ENCODE peak calls at places on chromosomes 1 and 21, in six cellular contexts. N is tibial nerve, P is Peyer's patch, R is heart left ventricle, Q is breast epithelium, W is HCT116. S is an unnamed sample.

GRCh38 chr1:176869577-176869976 is 294.9 kb downstream of the ASTN1 start:
- DNase-seq in N (no peak), P (no peak), R (no peak), Q (no peak), W (no peak), S (no peak)

GRCh38 chr1:33470495-33471012 is 1.9 kb upstream of the ZSCAN20 start:
- DNase-seq in N (peak), P (peak), R (peak), Q (peak), W (peak), S (peak)

GRCh38 chr21:45975017-45975595 is 6.5 kb upstream of the COL6A1 start:
- DNase-seq in N (no peak), P (no peak), R (peak), Q (no peak), W (peak), S (peak)

GRCh38 chr1:18927654-18928272 is 25.4 kb upstream of the ALDH4A1 start:
- DNase-seq in N (no peak), P (peak), R (no peak), Q (no peak), W (no peak), S (no peak)

GRCh38 chr1:87942165-87942564 is 613.5 kb downstream of the LMO4 start:
- DNase-seq in N (peak), P (no peak), R (no peak), Q (peak), W (no peak), S (no peak)

GRCh38 chr1:36306902-36307456 is 811 bp downstream of the SH3D21 start:
- DNase-seq in N (peak), P (peak), R (peak), Q (peak), W (peak), S (peak)

GRCh38 chr1:30511106-30511505 is 212.3 kb downstream of the MATN1 start:
- DNase-seq in N (no peak), P (no peak), R (no peak), Q (no peak), W (no peak), S (no peak)

GRCh38 chr1:53475661-53476060 is 16.5 kb downstream of the DMRTB1 start:
- DNase-seq in N (no peak), P (no peak), R (no peak), Q (no peak), W (no peak), S (no peak)

GRCh38 chr1:152408664-152409063 is 5.4 kb downstream of the CRNN start:
- DNase-seq in N (no peak), P (no peak), R (no peak), Q (no peak), W (no peak), S (no peak)

GRCh38 chr21:23152130-23152529 is 2153.9 kb downstream of the NCAM2 start:
- DNase-seq in N (no peak), P (no peak), R (no peak), Q (no peak), W (no peak), S (no peak)

DNA sequence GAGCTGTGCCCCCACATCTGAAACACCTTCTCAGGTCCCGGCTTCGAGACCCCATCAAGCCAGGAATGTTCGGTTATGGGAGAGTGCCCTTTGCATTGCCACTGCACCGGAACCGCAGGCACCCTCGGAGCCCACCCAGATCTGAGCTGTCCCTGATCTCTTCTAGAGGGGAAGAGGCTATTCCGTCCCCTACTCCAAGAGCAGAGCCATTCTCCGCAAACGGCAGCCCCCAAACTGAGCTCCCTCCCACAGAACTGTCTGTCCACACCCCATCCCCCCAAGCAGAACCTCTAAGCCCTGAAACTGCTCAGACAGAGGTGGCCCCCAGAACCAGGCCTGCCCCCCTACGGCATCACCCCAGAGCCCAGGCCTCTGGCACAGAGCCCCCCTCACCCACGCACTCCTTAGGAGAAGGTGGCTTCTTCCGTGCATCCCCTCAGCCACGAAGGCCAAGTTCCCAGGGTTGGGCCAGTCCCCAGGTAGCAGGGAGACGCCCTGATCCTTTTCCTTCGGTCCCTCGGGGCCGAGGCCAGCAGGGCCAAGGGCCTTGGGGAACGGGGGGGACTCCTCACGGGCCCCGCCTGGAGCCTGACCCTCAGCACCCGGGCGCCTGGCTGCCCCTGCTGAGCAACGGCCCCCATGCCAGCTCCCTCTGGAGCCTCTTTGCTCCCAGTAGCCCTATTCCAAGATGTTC is 4.3 kb downstream of the ADAMTSL4 start:
- DNase-seq in N (no peak), P (no peak), R (no peak), Q (no peak), W (no peak), S (no peak)
- H3K4me3 ChIP-seq in N (no peak), P (no peak), R (no peak), Q (no peak), W (no peak), S (no peak)

GRCh38 chr1:39407889-39408640 is 83.4 kb upstream of the BMP8A start:
- DNase-seq in N (no peak), P (no peak), R (no peak), Q (no peak), W (no peak), S (peak)
- TF ChIP-seq POLR2A in N (peak), P (peak), R (peak), Q (no peak), W (no peak), S (peak)

GRCh38 chr1:217275617-217276398 is 355.1 kb downstream of the GPATCH2 start:
- DNase-seq in N (no peak), P (no peak), R (no peak), Q (no peak), W (no peak), S (no peak)

GRCh38 chr1:217273866-217274265 is 357.0 kb downstream of the GPATCH2 start:
- DNase-seq in N (no peak), P (no peak), R (no peak), Q (no peak), W (no peak), S (no peak)

GRCh38 chr1:217272385-217272784 is 358.5 kb downstream of the GPATCH2 start:
- DNase-seq in N (no peak), P (no peak), R (no peak), Q (no peak), W (no peak), S (no peak)

GRCh38 chr1:217274927-217275616 is 355.8 kb downstream of the GPATCH2 start:
- DNase-seq in N (no peak), P (no peak), R (no peak), Q (no peak), W (no peak), S (no peak)

DNA sequence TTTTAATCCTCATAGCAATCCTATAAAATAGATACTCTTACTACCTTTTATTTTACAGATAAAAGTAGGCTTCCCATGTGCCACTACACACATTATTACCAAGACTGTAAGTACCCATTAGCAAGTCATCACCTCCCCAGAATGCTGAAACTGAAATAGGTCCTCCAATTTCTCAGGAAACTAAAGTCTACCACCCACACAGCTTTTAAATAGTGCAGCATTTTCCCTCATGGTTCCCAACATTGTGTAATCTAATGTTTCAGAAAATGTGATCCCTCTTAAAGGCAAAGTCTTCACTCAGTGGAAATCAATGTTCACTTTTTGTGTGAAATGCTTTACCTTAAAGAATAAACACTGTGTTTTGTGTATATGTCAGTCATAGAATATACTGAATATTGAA is 356.5 kb downstream of the GPATCH2 start:
- DNase-seq in N (no peak), P (no peak), R (no peak), Q (no peak), W (no peak), S (no peak)
- H3K4me3 ChIP-seq in N (no peak), P (no peak), R (no peak), Q (no peak), W (no peak), S (no peak)

GRCh38 chr1:233816348-233816747 is 88.1 kb upstream of the SLC35F3 start:
- DNase-seq in N (no peak), P (no peak), R (no peak), Q (no peak), W (no peak), S (no peak)

GRCh38 chr1:233815865-233816264 is 88.6 kb upstream of the SLC35F3 start:
- DNase-seq in N (no peak), P (no peak), R (no peak), Q (no peak), W (no peak), S (no peak)

GRCh38 chr1:233819042-233819441 is 85.4 kb upstream of the SLC35F3 start:
- DNase-seq in N (no peak), P (no peak), R (no peak), Q (no peak), W (no peak), S (no peak)

GRCh38 chr1:233815357-233815756 is 89.1 kb upstream of the SLC35F3 start:
- DNase-seq in N (no peak), P (no peak), R (no peak), Q (no peak), W (no peak), S (no peak)
- TF ChIP-seq POLR2A in N (no peak), P (no peak), R (no peak), Q (no peak), W (no peak), S (no peak)

DNA sequence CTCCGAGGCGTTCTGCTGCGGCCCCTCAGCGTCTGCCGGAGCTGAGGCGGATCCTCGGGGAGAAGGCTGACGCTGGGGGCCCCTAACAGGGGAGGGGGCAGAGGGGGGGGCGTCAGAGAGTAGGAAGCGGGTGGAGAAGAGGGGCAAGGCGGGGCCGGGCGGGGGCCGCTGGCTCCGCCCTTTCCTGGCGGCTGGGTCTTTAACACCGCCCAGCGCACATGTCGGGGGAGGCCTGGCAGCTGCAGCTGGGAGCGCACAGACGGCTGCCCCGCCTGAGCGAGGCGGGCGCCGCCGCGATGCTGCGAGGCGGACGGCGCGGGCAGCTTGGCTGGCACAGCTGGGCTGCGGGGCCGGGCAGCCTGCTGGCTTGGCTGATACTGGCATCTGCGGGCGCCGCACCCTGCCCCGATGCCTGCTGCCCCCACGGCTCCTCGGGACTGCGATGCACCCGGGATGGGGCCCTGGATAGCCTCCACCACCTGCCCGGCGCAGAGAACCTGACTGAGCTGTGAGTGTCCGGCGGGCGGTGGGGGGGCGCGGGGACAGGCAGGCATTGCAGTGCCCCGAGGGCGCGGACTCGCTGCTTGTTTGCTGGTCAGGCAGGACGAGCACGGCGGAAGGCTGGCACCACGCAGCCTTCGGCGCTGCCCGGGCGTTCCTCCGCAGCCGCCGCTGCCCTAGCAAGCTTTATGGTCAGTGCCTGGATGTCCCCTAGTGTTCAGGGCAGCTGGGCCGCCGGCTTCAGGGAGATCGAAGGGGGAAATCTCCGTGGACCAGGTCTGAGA is at the start of gene NTRK1:
- DNase-seq in N (no peak), P (peak), R (peak), Q (no peak), W (no peak), S (peak)
- H3K4me3 ChIP-seq in N (peak), P (peak), R (peak), Q (peak), W (peak), S (peak)

DNA sequence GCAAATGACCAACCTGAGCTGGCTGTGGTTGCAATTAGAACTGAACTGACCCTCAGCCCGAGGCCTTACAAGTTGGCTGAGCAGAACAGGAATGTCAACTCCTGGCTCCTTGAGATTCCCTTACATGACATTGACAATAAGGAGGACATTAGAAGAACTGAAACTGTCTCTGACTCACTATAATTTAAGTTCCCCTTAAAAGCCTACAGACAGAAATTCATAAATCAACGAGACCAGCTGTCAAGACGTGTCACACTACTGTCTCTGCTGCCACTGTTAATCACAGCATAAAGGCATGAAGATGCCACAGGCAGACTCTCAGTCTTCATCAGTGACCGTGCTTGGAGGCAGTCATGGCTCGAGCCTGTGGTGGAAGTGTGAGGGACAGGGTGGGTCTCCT is 168.8 kb downstream of the GABPA start:
- DNase-seq in N (no peak), P (no peak), R (no peak), Q (no peak), W (no peak), S (no peak)
- TF ChIP-seq POLR2A in N (no peak), P (no peak), R (no peak), Q (no peak), W (no peak), S (no peak)

DNA sequence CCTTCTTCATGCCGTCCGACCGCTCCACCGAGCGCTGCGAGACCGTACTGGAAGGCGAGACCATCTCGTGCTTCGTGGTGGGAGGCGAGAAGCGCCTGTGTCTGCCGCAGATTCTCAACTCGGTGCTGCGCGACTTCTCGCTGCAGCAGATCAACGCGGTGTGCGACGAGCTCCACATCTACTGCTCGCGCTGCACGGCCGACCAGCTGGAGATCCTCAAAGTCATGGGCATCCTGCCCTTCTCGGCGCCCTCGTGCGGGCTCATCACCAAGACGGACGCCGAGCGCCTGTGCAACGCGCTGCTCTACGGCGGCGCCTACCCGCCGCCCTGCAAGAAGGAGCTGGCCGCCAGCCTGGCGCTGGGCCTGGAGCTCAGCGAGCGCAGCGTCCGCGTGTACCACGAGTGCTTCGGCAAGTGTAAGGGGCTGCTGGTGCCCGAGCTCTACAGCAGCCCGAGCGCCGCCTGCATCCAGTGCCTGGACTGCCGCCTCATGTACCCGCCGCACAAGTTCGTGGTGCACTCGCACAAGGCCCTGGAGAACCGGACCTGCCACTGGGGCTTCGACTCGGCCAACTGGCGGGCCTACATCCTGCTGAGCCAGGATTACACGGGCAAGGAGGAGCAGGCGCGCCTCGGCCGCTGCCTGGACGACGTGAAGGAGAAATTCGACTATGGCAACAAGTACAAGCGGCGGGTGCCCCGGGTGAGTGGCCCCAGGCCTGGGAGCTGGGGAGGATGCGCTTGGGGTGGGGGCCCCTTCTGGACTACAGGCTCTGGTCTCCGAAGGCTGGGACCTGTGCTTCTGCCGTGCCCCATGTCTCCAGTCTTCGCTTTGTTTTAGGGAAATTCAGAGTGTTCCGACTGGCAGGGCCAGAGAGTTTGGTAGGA is 1.2 kb downstream of the SKI start:
- DNase-seq in N (no peak), P (peak), R (peak), Q (no peak), W (no peak), S (peak)
- H3K4me3 ChIP-seq in N (peak), P (peak), R (peak), Q (peak), W (peak), S (peak)

GRCh38 chr1:29177022-29177705 is 4.5 kb downstream of the SRSF4 start:
- DNase-seq in N (no peak), P (no peak), R (no peak), Q (no peak), W (no peak), S (no peak)
- TF ChIP-seq POLR2A in N (no peak), P (no peak), R (no peak), Q (no peak), W (no peak), S (no peak)

DNA sequence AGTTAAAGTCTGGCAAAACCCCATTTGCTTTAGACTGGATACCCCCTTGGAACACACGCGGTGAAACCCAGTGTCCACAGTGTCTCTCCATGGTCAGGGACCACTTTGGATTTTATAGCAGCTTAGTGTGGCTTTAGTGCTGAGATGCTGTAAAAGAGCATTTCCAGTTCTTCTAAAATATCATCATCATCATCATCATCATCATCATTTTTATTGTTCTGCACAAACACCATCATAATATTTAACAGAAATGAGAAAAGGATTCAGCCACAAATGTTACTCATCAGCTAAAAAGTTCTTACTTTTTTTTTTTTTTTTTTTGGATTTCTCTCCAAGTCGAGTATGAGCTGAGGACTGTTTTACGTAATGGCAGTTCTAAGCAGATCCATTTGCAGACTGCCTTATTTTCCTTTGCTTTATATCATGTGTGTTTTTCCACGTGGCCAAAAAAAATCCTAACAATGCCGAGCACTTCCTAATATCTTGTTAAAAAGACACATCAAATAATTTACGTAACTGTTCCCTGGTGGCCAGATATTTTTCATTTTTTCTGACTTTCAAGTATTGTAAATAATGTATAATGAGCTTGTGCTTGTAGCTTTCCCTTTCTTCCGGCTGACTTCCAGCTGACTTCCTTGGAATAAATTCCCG is 62.8 kb downstream of the EVA1C start:
- DNase-seq in N (no peak), P (no peak), R (no peak), Q (no peak), W (no peak), S (no peak)
- H3K4me3 ChIP-seq in N (no peak), P (no peak), R (no peak), Q (no peak), W (no peak), S (no peak)

DNA sequence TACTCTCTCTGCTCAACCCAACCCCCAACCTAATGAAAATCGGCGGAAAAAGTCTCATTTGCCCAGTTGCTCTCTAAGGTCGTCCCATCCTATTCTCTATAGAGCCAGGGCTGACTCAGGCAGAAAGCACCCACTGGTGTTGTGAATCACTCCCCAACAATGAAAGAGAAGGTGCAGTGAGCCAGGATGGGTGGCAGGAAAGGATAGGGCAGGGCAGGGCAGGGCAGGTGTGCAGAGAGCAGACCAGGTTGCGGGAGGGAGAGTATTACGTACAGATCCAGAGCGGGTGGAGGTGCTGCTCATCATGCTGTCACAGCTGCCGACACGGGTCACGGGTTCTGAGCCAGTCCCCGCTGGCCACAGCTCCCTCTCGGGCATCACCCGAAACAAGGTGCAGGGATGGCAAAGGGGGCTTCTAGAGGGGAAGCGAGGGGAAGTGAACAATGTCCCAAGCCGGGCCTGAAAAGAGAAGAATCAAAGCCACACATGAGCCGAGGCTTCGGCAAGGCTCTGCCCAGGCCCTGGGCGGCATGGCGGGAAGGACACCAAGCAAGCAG is 5.3 kb downstream of the C1orf116 start:
- DNase-seq in N (no peak), P (no peak), R (no peak), Q (peak), W (peak), S (no peak)
- TF ChIP-seq POLR2A in N (no peak), P (peak), R (no peak), Q (no peak), W (no peak), S (no peak)

S was measured in uterus.